ENCODE peak calls at places on chromosomes 1 and 21, in six cellular contexts. G is H9, T is IMR-90, Z is trophoblast cell, Y is H1, F is neuronal stem cell. C is an unnamed sample.

GRCh38 chr1:162310337-162310736 is 66.3 kb downstream of the SPATA46 start:
- DNase-seq in G (no peak), T (peak; percentile 33), Z (no peak), Y (no peak), F (no peak), C (no peak)

GRCh38 chr1:29527314-29528004 is 291.1 kb downstream of the PTPRU start:
- DNase-seq in G (no peak), T (no peak), Z (no peak), Y (no peak), F (no peak), C (no peak)

GRCh38 chr1:89602871-89603404 is 30.0 kb upstream of the LRRC8C start:
- DNase-seq in G (no peak), T (no peak), Z (no peak), Y (no peak), F (no peak), C (no peak)

GRCh38 chr1:172653015-172653709 is 5.7 kb upstream of the FASLG start:
- DNase-seq in G (no peak), T (peak; percentile 63), Z (no peak), Y (no peak), F (no peak), C (no peak)

GRCh38 chr1:186985889-186986491 is 157.2 kb downstream of the PLA2G4A start:
- DNase-seq in G (no peak), T (peak; percentile 78), Z (peak; percentile 25), Y (no peak), F (peak; percentile 45), C (peak; percentile 78)

GRCh38 chr1:42043811-42044210 is 109.4 kb upstream of the GUCA2B start:
- DNase-seq in G (no peak), T (no peak), Z (no peak), Y (no peak), F (no peak), C (no peak)

GRCh38 chr21:43726686-43727570 is 8.0 kb downstream of the PDXK start:
- DNase-seq in G (no peak), T (no peak), Z (no peak), Y (no peak), F (no peak), C (no peak)

GRCh38 chr1:214558002-214558770 is 6.8 kb upstream of the PTPN14 start:
- DNase-seq in G (no peak), T (peak; percentile 91), Z (no peak), Y (no peak), F (no peak), C (peak; percentile 86)

GRCh38 chr1:183736391-183736790 is 68.5 kb upstream of the RGL1 start:
- DNase-seq in G (no peak), T (no peak), Z (no peak), Y (no peak), F (no peak), C (no peak)

GRCh38 chr1:211153932-211154331 is 20.0 kb upstream of the KCNH1 start:
- DNase-seq in G (no peak), T (no peak), Z (no peak), Y (no peak), F (no peak), C (no peak)

GRCh38 chr1:205764578-205764977 is 10.7 kb downstream of the RAB29 start:
- DNase-seq in G (no peak), T (no peak), Z (no peak), Y (no peak), F (no peak), C (no peak)

GRCh38 chr1:76021816-76022215 is 52.7 kb upstream of the ST6GALNAC3 start:
- DNase-seq in G (no peak), T (no peak), Z (peak; percentile 9), Y (no peak), F (no peak), C (peak; percentile 60)

GRCh38 chr1:179278920-179279319 is 14.7 kb upstream of the SOAT1 start:
- DNase-seq in G (no peak), T (no peak), Z (no peak), Y (no peak), F (no peak), C (no peak)

GRCh38 chr1:10793129-10793651 is 3.3 kb downstream of the CASZ1 start:
- DNase-seq in G (no peak), T (no peak), Z (no peak), Y (no peak), F (no peak), C (peak; percentile 29)

GRCh38 chr1:198156745-198157240 is at the start of gene NEK7:
- DNase-seq in G (peak; percentile 83), T (peak; percentile 78), Z (peak; percentile 82), Y (peak; percentile 84), F (peak; percentile 75), C (peak; percentile 90)

GRCh38 chr21:33975548-33976081 is 60.0 kb upstream of the ATP5PO start:
- DNase-seq in G (no peak), T (peak; percentile 43), Z (peak; percentile 9), Y (peak; percentile 39), F (no peak), C (peak; percentile 79)

GRCh38 chr1:226420328-226420727 is 12.4 kb upstream of the PARP1 start:
- DNase-seq in G (no peak), T (no peak), Z (no peak), Y (no peak), F (no peak), C (no peak)

GRCh38 chr1:226422478-226422877 is 14.6 kb upstream of the PARP1 start:
- DNase-seq in G (no peak), T (no peak), Z (no peak), Y (no peak), F (no peak), C (no peak)

GRCh38 chr1:226417830-226418546 is 10.1 kb upstream of the PARP1 start:
- DNase-seq in G (peak; percentile 29), T (no peak), Z (no peak), Y (peak; percentile 46), F (no peak), C (peak; percentile 28)

GRCh38 chr1:226419284-226419683 is 11.4 kb upstream of the PARP1 start:
- DNase-seq in G (no peak), T (no peak), Z (no peak), Y (peak; percentile 26), F (no peak), C (no peak)

DNA sequence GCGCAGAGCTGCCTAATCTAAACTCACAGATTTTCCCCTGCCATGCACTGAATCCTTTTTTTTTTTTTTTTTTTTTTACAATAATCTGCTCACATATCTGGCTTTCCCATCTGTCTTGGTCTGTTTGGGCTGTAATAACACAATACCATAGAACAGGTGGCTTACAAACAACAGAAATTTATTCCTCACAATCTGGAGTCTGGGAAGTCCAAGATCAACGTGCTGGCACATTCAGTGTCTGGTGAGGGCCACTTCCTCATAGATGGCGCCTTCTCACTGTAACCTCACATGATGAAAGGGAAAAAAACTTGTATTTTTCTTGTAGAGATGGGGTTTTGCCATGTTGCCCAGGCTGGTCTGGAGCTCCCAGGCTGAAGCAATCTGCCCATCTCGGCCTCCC is 13.0 kb upstream of the PARP1 start:
- DNase-seq in G (no peak), T (no peak), Z (no peak), Y (no peak), F (no peak), C (no peak)
- H2AFZ ChIP-seq in G (no peak overlapping the region), T (no peak overlapping the region), Z (no peak overlapping the region), Y (no peak overlapping the region), F (no peak overlapping the region), C (no peak overlapping the region)

GRCh38 chr1:8086071-8086470 is 60.0 kb upstream of the ERRFI1 start:
- DNase-seq in G (no peak), T (no peak), Z (no peak), Y (no peak), F (no peak), C (no peak)

GRCh38 chr1:8092603-8093141 is 66.6 kb upstream of the ERRFI1 start:
- DNase-seq in G (no peak), T (no peak), Z (no peak), Y (no peak), F (no peak), C (no peak)

GRCh38 chr1:8091691-8092090 is 65.6 kb upstream of the ERRFI1 start:
- DNase-seq in G (no peak), T (no peak), Z (no peak), Y (no peak), F (no peak), C (peak; percentile 27)

GRCh38 chr1:8090241-8090702 is 64.2 kb upstream of the ERRFI1 start:
- DNase-seq in G (no peak), T (peak; percentile 98), Z (no peak), Y (no peak), F (no peak), C (peak; percentile 96)

DNA sequence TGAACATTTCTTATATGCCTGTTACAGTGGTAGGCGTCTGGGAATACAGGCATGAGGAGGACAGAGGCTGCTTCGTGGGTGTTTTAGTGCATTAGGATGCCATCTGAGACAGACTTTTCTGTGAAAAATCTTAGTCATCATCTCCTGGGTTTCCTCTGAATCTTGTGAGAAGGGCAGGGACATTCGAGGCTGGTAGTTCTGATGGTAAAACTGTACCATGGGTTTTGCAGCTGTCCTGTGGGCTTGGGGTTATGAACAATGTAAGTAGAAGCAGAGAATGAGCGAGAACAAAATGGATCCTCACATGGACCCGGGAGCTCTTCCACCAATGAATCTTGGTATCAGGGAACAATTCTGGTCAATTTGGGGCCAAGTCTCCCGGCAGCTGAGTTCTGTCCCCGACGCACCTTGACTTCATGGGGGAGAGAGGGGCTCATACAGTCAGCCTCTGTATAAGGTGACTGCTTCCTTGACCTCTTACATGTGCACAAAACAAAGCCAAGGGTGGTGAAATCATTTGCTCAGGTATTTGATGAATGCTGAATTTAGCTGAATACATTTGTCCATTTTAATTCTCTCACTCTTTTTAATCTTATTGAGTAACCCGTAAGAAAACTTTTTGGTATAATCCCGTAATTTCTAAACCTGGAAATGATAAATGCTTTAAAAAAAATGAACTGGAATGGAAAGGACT is 63.6 kb upstream of the ERRFI1 start:
- DNase-seq in G (no peak), T (peak; percentile 66), Z (no peak), Y (no peak), F (no peak), C (peak; percentile 72)
- H3K4me1 ChIP-seq in G (no peaks in the 10 kb centered on the region), T (peaks cover 26% of the 10 kb centered on the region), Z (peaks cover 3% of the 10 kb centered on the region), Y (no peaks in the 10 kb centered on the region), F (no peaks in the 10 kb centered on the region), C (peaks cover 15% of the 10 kb centered on the region)

DNA sequence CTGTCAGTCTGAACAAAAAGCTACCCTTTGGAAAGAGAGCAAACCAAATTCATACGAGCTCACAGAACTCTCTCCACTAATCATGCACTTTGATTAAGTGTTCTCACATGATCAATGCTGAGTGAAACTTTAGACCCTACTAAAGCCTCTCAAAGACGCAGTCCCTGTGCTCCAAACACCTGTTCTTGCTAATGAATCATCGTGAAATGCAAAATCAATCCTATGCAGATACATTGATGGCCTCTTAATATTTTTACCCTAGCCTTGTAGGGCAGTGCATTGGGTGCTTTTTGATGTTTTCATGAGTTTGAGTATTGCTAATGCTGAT is 113.4 kb downstream of the ZBTB18 start:
- DNase-seq in G (no peak), T (no peak), Z (no peak), Y (no peak), F (no peak), C (no peak)
- H3K4ac ChIP-seq in G (no peak overlapping the region), T (peak overlapping the region; percentile 94), Z (no peak overlapping the region), Y (no peak overlapping the region), F (no peak overlapping the region), C (no peak overlapping the region)

DNA sequence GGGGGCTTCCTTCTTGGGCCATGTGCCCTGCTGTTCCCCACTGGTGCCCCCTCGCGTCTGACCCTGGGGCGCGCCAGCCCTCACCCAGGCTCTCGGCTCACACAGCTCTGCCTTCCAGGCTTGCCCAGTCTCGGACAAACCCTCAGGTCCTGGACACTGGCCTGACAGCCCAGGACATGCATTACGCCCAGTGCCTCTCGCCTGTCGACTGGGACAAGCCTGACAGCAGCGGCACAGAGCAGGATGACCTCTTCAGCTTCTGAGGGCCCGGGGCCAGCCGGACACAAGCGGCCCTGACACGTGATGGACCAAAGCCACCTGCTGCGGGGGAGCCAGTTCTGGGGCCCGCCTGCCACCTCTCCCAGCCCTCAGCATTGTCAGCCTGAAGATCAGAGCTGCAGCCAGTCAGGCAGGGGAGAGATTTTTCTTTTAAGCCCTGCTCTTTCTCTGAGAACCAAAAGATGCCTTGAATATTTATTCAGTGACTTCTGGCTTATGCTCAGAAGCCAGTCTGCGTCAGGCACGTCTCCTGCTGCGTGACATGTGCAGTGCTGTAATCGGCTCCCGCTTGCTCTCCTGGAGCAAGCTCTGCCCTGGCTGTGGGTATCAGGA is 23.4 kb downstream of the LDLRAP1 start:
- DNase-seq in G (peak; percentile 61), T (peak; percentile 92), Z (peak; percentile 87), Y (no peak), F (no peak), C (peak; percentile 78)
- H2AFZ ChIP-seq in G (no peak overlapping the region), T (peak overlapping the region; percentile 72), Z (no peak overlapping the region), Y (no peak overlapping the region), F (peak overlapping the region; percentile 30), C (no peak overlapping the region)